ENCODE peak calls at places on chromosomes 4 and X, in seven cellular contexts. K is DMS79 treated with DMSO at 0.1 percent for 48 hours, Z is Karpas-422, X is SW 1271, J is coronary artery, V is ovary, A is stomach. F is an unnamed sample.

GRCh38 chrX:19863237-19864223 is 23.9 kb downstream of the SH3KBP1 start:
- DNase-seq in A (no peak), J (no peak), X (no peak), K (no peak), V (no peak), Z (peak), F (no peak)

GRCh38 chr4:15754323-15754722 is 23.8 kb upstream of the CD38 start:
- DNase-seq in K (no peak), J (no peak), X (no peak), V (no peak), Z (no peak), A (no peak), F (no peak)

GRCh38 chr4:157204634-157205244 is 15.8 kb upstream of the GRIA2 start:
- DNase-seq in K (no peak), A (no peak), X (no peak), J (no peak), V (no peak), Z (peak), F (no peak)

GRCh38 chr4:61555789-61556188 is 355.7 kb downstream of the ADGRL3 start:
- DNase-seq in V (no peak), A (peak), X (no peak), Z (no peak), K (no peak), J (no peak), F (no peak)

GRCh38 chr4:2663275-2663674 is 92.9 kb downstream of the TNIP2 start:
- DNase-seq in K (no peak), X (no peak), J (no peak), A (no peak), V (no peak), Z (no peak), F (no peak)

GRCh38 chr4:31692407-31692940 is 972.3 kb downstream of the PCDH7 start:
- DNase-seq in V (no peak), X (no peak), Z (peak), K (no peak), A (no peak), J (no peak), F (no peak)

GRCh38 chr4:5215321-5215720 is 164.0 kb downstream of the STK32B start:
- DNase-seq in Z (no peak), A (no peak), J (no peak), V (no peak), K (no peak), X (no peak), F (no peak)

GRCh38 chrX:45850775-45851433 is 650.2 kb upstream of the DIPK2B start:
- DNase-seq in A (peak), Z (no peak), V (peak), J (no peak), K (peak), X (no peak), F (no peak)

GRCh38 chr4:6225469-6225868 is 25.1 kb upstream of the JAKMIP1 start:
- DNase-seq in Z (peak), J (peak), V (no peak), X (no peak), A (peak), K (no peak), F (no peak)

GRCh38 chr4:15118281-15118680 is 116.0 kb downstream of the CPEB2 start:
- DNase-seq in V (peak), Z (no peak), A (no peak), J (no peak), X (no peak), K (no peak), F (no peak)

GRCh38 chr4:76690091-76690905 is 207.6 kb downstream of the SOWAHB start:
- DNase-seq in Z (no peak), V (no peak), A (peak), X (no peak), K (peak), J (no peak), F (no peak)